ENCODE peak calls at places on chromosomes 4 and X, in nine cellular contexts. One of them, this sample, is unnamed.

GRCh38 chrX:123171781-123172180 is 12.3 kb upstream of the GRIA3 start:
- DNase-seq in hypothalamus: no peak
- DNase-seq in stimulated activated CD8-positive, alpha-beta memory T cell treated with anti-CD3 and anti-CD28 coated beads, Interleukin-4, amount 100 ng/mL, for 24 hours: no peak
- DNase-seq in cardiac fibroblast: peak
- DNase-seq in pancreas: no peak
- DNase-seq in COR-L47: no peak
- DNase-seq in CD8-positive, alpha-beta memory T cell: no peak
- DNase-seq in memory B cell: no peak
- DNase-seq in stimulated activated CD4-positive, alpha-beta T cell treated with anti-CD3 and anti-CD28 coated beads, Interleukin-1b, Interleukin-23, amount 100 ng/mL, for 1 hour: no peak
- DNase-seq in this sample: no peak

GRCh38 chr4:70703695-70704332 is 15.5 kb downstream of the UTP3 start:
- DNase-seq in hypothalamus: no peak
- DNase-seq in stimulated activated CD8-positive, alpha-beta memory T cell treated with anti-CD3 and anti-CD28 coated beads, Interleukin-4, amount 100 ng/mL, for 24 hours: no peak
- DNase-seq in cardiac fibroblast: peak
- DNase-seq in stimulated activated CD4-positive, alpha-beta T cell treated with anti-CD3 and anti-CD28 coated beads, Interleukin-1b, Interleukin-23, amount 100 ng/mL, for 1 hour: no peak
- DNase-seq in CD8-positive, alpha-beta memory T cell: no peak
- DNase-seq in COR-L47: peak
- DNase-seq in pancreas: no peak
- DNase-seq in memory B cell: no peak
- DNase-seq in this sample: no peak

GRCh38 chrX:17442898-17443297 is 67.9 kb downstream of the NHS start:
- DNase-seq in stimulated activated CD8-positive, alpha-beta memory T cell treated with anti-CD3 and anti-CD28 coated beads, Interleukin-4, amount 100 ng/mL, for 24 hours: no peak
- DNase-seq in hypothalamus: no peak
- DNase-seq in stimulated activated CD4-positive, alpha-beta T cell treated with anti-CD3 and anti-CD28 coated beads, Interleukin-1b, Interleukin-23, amount 100 ng/mL, for 1 hour: no peak
- DNase-seq in memory B cell: no peak
- DNase-seq in COR-L47: no peak
- DNase-seq in CD8-positive, alpha-beta memory T cell: no peak
- DNase-seq in cardiac fibroblast: peak
- DNase-seq in pancreas: no peak
- DNase-seq in this sample: no peak

GRCh38 chr4:87150498-87151261 is 69.7 kb downstream of the KLHL8 start:
- DNase-seq in cardiac fibroblast: peak
- DNase-seq in pancreas: no peak
- DNase-seq in stimulated activated CD4-positive, alpha-beta T cell treated with anti-CD3 and anti-CD28 coated beads, Interleukin-1b, Interleukin-23, amount 100 ng/mL, for 1 hour: peak
- DNase-seq in COR-L47: peak
- DNase-seq in hypothalamus: no peak
- DNase-seq in CD8-positive, alpha-beta memory T cell: peak
- DNase-seq in stimulated activated CD8-positive, alpha-beta memory T cell treated with anti-CD3 and anti-CD28 coated beads, Interleukin-4, amount 100 ng/mL, for 24 hours: no peak
- DNase-seq in memory B cell: peak
- DNase-seq in this sample: peak

GRCh38 chr4:2583517-2583916 is 47.1 kb downstream of the FAM193A start:
- DNase-seq in memory B cell: no peak
- DNase-seq in stimulated activated CD8-positive, alpha-beta memory T cell treated with anti-CD3 and anti-CD28 coated beads, Interleukin-4, amount 100 ng/mL, for 24 hours: no peak
- DNase-seq in COR-L47: no peak
- DNase-seq in hypothalamus: no peak
- DNase-seq in pancreas: no peak
- DNase-seq in CD8-positive, alpha-beta memory T cell: no peak
- DNase-seq in stimulated activated CD4-positive, alpha-beta T cell treated with anti-CD3 and anti-CD28 coated beads, Interleukin-1b, Interleukin-23, amount 100 ng/mL, for 1 hour: no peak
- DNase-seq in cardiac fibroblast: peak
- DNase-seq in this sample: no peak

GRCh38 chrX:72141372-72142004 is 9.8 kb upstream of the RTL5 start:
- DNase-seq in COR-L47: peak
- DNase-seq in hypothalamus: no peak
- DNase-seq in pancreas: no peak
- DNase-seq in stimulated activated CD4-positive, alpha-beta T cell treated with anti-CD3 and anti-CD28 coated beads, Interleukin-1b, Interleukin-23, amount 100 ng/mL, for 1 hour: no peak
- DNase-seq in stimulated activated CD8-positive, alpha-beta memory T cell treated with anti-CD3 and anti-CD28 coated beads, Interleukin-4, amount 100 ng/mL, for 24 hours: no peak
- DNase-seq in memory B cell: no peak
- DNase-seq in CD8-positive, alpha-beta memory T cell: no peak
- DNase-seq in cardiac fibroblast: no peak
- DNase-seq in this sample: no peak

GRCh38 chr4:138573246-138573645 is 331.1 kb upstream of the SLC7A11 start:
- DNase-seq in memory B cell: no peak
- DNase-seq in stimulated activated CD8-positive, alpha-beta memory T cell treated with anti-CD3 and anti-CD28 coated beads, Interleukin-4, amount 100 ng/mL, for 24 hours: no peak
- DNase-seq in stimulated activated CD4-positive, alpha-beta T cell treated with anti-CD3 and anti-CD28 coated beads, Interleukin-1b, Interleukin-23, amount 100 ng/mL, for 1 hour: no peak
- DNase-seq in hypothalamus: no peak
- DNase-seq in cardiac fibroblast: peak
- DNase-seq in pancreas: no peak
- DNase-seq in CD8-positive, alpha-beta memory T cell: no peak
- DNase-seq in COR-L47: no peak
- DNase-seq in this sample: no peak

GRCh38 chr4:119035941-119036737 is 99.5 kb upstream of the MYOZ2 start:
- DNase-seq in stimulated activated CD4-positive, alpha-beta T cell treated with anti-CD3 and anti-CD28 coated beads, Interleukin-1b, Interleukin-23, amount 100 ng/mL, for 1 hour: no peak
- DNase-seq in stimulated activated CD8-positive, alpha-beta memory T cell treated with anti-CD3 and anti-CD28 coated beads, Interleukin-4, amount 100 ng/mL, for 24 hours: no peak
- DNase-seq in memory B cell: no peak
- DNase-seq in pancreas: no peak
- DNase-seq in cardiac fibroblast: peak
- DNase-seq in CD8-positive, alpha-beta memory T cell: no peak
- DNase-seq in hypothalamus: no peak
- DNase-seq in COR-L47: no peak
- DNase-seq in this sample: no peak

GRCh38 chr4:124061413-124061812 is 651.1 kb downstream of the ANKRD50 start:
- DNase-seq in pancreas: no peak
- DNase-seq in memory B cell: no peak
- DNase-seq in CD8-positive, alpha-beta memory T cell: no peak
- DNase-seq in COR-L47: no peak
- DNase-seq in cardiac fibroblast: peak
- DNase-seq in stimulated activated CD8-positive, alpha-beta memory T cell treated with anti-CD3 and anti-CD28 coated beads, Interleukin-4, amount 100 ng/mL, for 24 hours: no peak
- DNase-seq in stimulated activated CD4-positive, alpha-beta T cell treated with anti-CD3 and anti-CD28 coated beads, Interleukin-1b, Interleukin-23, amount 100 ng/mL, for 1 hour: no peak
- DNase-seq in hypothalamus: no peak
- DNase-seq in this sample: no peak

GRCh38 chr4:112813790-112814189 is 176.8 kb downstream of the LARP7 start:
- DNase-seq in hypothalamus: no peak
- DNase-seq in stimulated activated CD8-positive, alpha-beta memory T cell treated with anti-CD3 and anti-CD28 coated beads, Interleukin-4, amount 100 ng/mL, for 24 hours: no peak
- DNase-seq in CD8-positive, alpha-beta memory T cell: no peak
- DNase-seq in stimulated activated CD4-positive, alpha-beta T cell treated with anti-CD3 and anti-CD28 coated beads, Interleukin-1b, Interleukin-23, amount 100 ng/mL, for 1 hour: no peak
- DNase-seq in COR-L47: no peak
- DNase-seq in pancreas: no peak
- DNase-seq in cardiac fibroblast: peak
- DNase-seq in memory B cell: no peak
- DNase-seq in this sample: no peak

GRCh38 chr4:156378053-156378665 is 424.5 kb upstream of the CTSO start:
- DNase-seq in hypothalamus: no peak
- DNase-seq in CD8-positive, alpha-beta memory T cell: no peak
- DNase-seq in stimulated activated CD8-positive, alpha-beta memory T cell treated with anti-CD3 and anti-CD28 coated beads, Interleukin-4, amount 100 ng/mL, for 24 hours: no peak
- DNase-seq in cardiac fibroblast: peak
- DNase-seq in pancreas: no peak
- DNase-seq in stimulated activated CD4-positive, alpha-beta T cell treated with anti-CD3 and anti-CD28 coated beads, Interleukin-1b, Interleukin-23, amount 100 ng/mL, for 1 hour: no peak
- DNase-seq in COR-L47: peak
- DNase-seq in memory B cell: no peak
- DNase-seq in this sample: peak

GRCh38 chr4:168475745-168476144 is 4.5 kb downstream of the DDX60L start:
- DNase-seq in stimulated activated CD4-positive, alpha-beta T cell treated with anti-CD3 and anti-CD28 coated beads, Interleukin-1b, Interleukin-23, amount 100 ng/mL, for 1 hour: no peak
- DNase-seq in cardiac fibroblast: peak
- DNase-seq in stimulated activated CD8-positive, alpha-beta memory T cell treated with anti-CD3 and anti-CD28 coated beads, Interleukin-4, amount 100 ng/mL, for 24 hours: no peak
- DNase-seq in memory B cell: no peak
- DNase-seq in COR-L47: no peak
- DNase-seq in pancreas: no peak
- DNase-seq in CD8-positive, alpha-beta memory T cell: no peak
- DNase-seq in hypothalamus: no peak
- DNase-seq in this sample: no peak

GRCh38 chr4:86493460-86493859 is 100.7 kb upstream of the PTPN13 start:
- DNase-seq in hypothalamus: no peak
- DNase-seq in COR-L47: no peak
- DNase-seq in cardiac fibroblast: peak
- DNase-seq in memory B cell: no peak
- DNase-seq in pancreas: no peak
- DNase-seq in CD8-positive, alpha-beta memory T cell: no peak
- DNase-seq in stimulated activated CD4-positive, alpha-beta T cell treated with anti-CD3 and anti-CD28 coated beads, Interleukin-1b, Interleukin-23, amount 100 ng/mL, for 1 hour: no peak
- DNase-seq in stimulated activated CD8-positive, alpha-beta memory T cell treated with anti-CD3 and anti-CD28 coated beads, Interleukin-4, amount 100 ng/mL, for 24 hours: no peak
- DNase-seq in this sample: no peak